ENCODE peak calls at places on chromosome 11, in eight cellular contexts. C is tibial artery; N is naive thymus-derived CD4-positive, alpha-beta T cell; G is heart left ventricle; Q is stomach; B is OCI-LY7; L is CD8-positive, alpha-beta memory T cell; U is astrocyte. F is an unnamed sample. For H3K9me3, the result is how much of the 10 kb centered on the place peaks cover.

GRCh38 chr11:72743321-72744221 is 8.6 kb downstream of the ARAP1 start:
- DNase-seq in U (no peak), C (no peak), B (peak), L (no peak), N (no peak), Q (no peak), G (no peak), F (peak)

GRCh38 chr11:94895451-94895850 is 77.9 kb downstream of the CWC15 start:
- DNase-seq in U (peak), B (no peak), N (no peak), L (no peak), G (no peak), Q (no peak), C (no peak), F (no peak)

GRCh38 chr11:34490304-34490703 is 23.3 kb downstream of the ELF5 start:
- DNase-seq in N (no peak), U (no peak), C (no peak), Q (no peak), L (no peak), B (no peak), G (no peak), F (no peak)

GRCh38 chr11:111697910-111698309 is 68.3 kb downstream of the PPP2R1B start:
- DNase-seq in U (no peak), N (no peak), G (no peak), B (peak), L (no peak), Q (no peak), C (no peak), F (no peak)

GRCh38 chr11:17209939-17210245 is 2.1 kb upstream of the PIK3C2A start:
- DNase-seq in C (no peak), L (no peak), N (no peak), Q (no peak), G (no peak), B (no peak), U (no peak), F (no peak)

GRCh38 chr11:115676206-115676605 is 172.0 kb upstream of the CADM1 start:
- DNase-seq in C (no peak), L (no peak), Q (no peak), U (no peak), G (no peak), B (no peak), N (no peak), F (no peak)

GRCh38 chr11:47248664-47249377 is at the start of gene ACP2:
- DNase-seq in G (peak), L (peak), B (peak), N (peak), C (peak), Q (peak), U (peak), F (peak)

GRCh38 chr11:85680897-85681296 is 5.1 kb downstream of the CCDC89 start:
- DNase-seq in L (no peak), U (no peak), Q (no peak), C (no peak), G (no peak), B (no peak), N (no peak), F (no peak)

GRCh38 chr11:13277719-13278619 is at the start of gene BMAL1:
- DNase-seq in U (no peak), B (no peak), C (peak), Q (peak), G (peak), N (peak), L (peak), F (peak)

DNA sequence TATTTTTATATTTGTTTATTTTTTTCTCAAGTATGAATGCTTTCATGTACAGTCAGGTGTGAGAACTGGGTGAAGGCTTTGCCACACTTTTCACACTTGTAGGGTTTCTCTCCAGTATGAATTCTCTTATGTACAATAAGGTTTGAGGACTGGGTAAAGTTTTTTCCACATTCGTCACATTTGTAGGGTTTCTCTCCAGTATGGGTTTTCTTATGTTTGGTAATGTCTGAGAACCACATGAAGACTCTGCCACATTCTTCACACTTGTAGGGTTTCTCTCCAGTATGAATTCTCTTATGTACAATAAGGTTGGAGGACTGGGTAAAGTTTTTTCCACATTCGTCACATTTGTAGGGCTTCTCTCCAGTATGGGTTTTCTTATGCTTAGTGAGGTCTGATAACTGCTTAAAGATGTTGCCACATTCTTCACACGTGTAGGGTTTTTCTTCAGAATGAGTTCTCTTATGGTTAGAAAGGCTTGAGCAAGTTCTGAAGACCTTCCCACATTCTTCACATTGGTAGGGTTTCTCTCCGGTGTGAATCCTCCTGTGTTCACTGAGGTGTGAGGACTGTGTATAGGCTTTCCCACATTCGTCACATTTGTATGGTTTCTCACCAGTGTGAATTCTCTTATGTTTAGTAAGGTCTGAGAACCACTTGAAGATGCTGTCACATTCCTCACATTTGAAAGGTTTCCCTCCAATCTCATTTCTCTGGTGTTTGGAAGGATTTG is 19.7 kb downstream of the ZNF195 start:
- DNase-seq in U (peak), C (no peak), L (no peak), G (no peak), N (no peak), B (no peak), Q (no peak), F (no peak)
- H3K9me3 ChIP-seq in U (half or more), C (half or more), L (half or more), G (under half), N (half or more), B (half or more), Q (half or more), F (half or more)

GRCh38 chr11:61092908-61093763 is 9.2 kb upstream of the CD5 start:
- DNase-seq in Q (no peak), N (no peak), G (no peak), B (no peak), L (no peak), U (no peak), C (no peak), F (no peak)
- H3K27ac ChIP-seq in Q (no peak), N (peak), G (no peak), B (no peak), L (no peak), U (no peak), C (no peak), F (no peak)

DNA sequence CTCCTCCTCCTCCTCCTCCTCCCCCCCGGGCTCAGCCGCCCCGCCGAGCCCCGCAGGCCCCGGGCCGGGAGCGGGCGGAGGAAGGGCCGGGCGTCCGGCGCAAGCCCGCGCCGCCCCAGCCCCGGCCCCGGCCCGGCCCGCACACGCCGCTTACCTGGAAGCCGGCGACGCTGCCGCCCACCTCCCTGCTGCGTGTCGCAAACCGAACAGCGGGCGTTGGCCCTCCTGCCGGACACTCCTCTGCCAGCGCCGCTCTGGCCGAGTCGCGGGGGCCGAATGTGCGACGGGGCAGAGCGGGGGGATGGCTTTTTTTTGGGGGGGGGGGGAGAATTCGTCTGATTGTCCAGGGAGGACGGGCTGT is 1.1 kb downstream of the IGF2 start:
- DNase-seq in U (no peak), N (no peak), B (no peak), G (no peak), Q (no peak), C (no peak), L (no peak), F (peak)
- H3K4me3 ChIP-seq in U (no peak), N (no peak), B (no peak), G (peak), Q (peak), C (peak), L (no peak), F (peak)

DNA sequence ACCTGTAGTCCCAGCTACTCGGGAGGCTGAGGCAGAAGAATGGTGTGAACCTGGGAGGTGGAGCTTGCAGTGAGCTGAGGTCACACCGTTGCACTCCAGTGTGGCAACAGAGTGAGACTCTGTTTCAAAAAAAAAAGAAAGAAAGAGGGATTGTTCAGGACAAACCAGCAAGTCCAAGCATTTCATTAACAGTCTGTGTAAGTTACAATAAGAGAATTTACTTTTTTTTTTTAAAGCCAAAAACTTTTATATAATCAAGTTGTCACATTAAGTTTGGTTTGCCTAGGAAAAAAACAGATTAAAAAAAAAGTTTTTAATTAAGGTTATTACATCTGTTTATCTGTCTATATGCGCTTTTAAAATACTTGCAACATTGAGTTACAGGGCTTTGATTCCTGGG is 10.5 kb downstream of the TMEM138 start:
- DNase-seq in N (no peak), Q (no peak), U (no peak), G (no peak), C (no peak), B (no peak), L (no peak), F (no peak)
- H3K9me3 ChIP-seq in N (under half), Q (under half), U (under half), G (under half), C (under half), B (under half), L (under half), F (under half)

GRCh38 chr11:87398913-87399312 is 361.2 kb downstream of the TMEM135 start:
- DNase-seq in Q (no peak), B (no peak), L (no peak), C (peak), N (no peak), U (no peak), G (peak), F (peak)
- H3K27ac ChIP-seq in Q (no peak), B (no peak), L (no peak), C (no peak), N (no peak), U (no peak), G (peak), F (no peak)

GRCh38 chr11:119671048-119671447 is 58.0 kb downstream of the NECTIN1 start:
- DNase-seq in C (peak), N (no peak), U (peak), L (no peak), G (peak), B (no peak), Q (peak), F (peak)
- H3K4me3 ChIP-seq in C (no peak), N (no peak), U (no peak), L (no peak), G (no peak), B (no peak), Q (no peak), F (no peak)

GRCh38 chr11:50074161-50074560 is 41.5 kb downstream of the OR4C45 start:
- DNase-seq in N (no peak), B (no peak), G (no peak), C (no peak), U (no peak), Q (no peak), L (no peak), F (no peak)
- H3K9me3 ChIP-seq in N (under half), B (under half), G (under half), C (under half), U (under half), Q (under half), L (under half), F (under half)

DNA sequence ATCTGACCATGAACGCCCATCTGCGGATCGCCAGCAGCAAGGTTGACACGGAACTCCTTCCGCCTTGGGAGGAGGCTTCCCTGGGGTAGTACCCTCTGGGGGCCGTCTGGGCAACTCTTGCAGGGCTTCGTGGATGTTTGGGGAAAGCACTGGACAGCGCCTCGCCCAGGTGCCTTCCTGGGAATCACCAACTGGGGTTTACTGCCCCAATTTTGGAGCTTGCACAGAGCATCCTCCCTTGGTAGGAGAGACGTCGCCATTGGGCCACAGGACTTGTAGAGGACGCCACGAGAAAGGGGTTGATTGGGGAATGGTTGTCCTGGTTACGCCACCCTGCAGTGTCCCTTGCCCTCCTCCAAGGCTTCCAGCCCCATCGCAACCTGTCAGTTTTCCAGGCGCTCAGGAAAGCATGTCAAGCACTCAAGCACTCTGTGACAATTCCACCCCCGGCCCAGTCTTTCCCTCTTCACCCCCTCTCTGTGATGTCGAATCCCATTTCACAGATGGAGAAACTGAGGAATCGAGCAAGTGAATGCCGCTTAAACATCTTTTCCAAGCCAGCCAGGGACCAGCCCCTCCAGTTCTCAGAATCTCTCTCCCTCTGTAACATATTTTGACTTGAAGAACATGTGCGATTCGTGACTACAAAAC is 893 bp upstream of the PRDM11 start:
- DNase-seq in U (peak), G (no peak), N (no peak), C (no peak), B (no peak), L (no peak), Q (peak), F (no peak)
- H3K27ac ChIP-seq in U (no peak), G (peak), N (no peak), C (peak), B (no peak), L (no peak), Q (peak), F (peak)

DNA sequence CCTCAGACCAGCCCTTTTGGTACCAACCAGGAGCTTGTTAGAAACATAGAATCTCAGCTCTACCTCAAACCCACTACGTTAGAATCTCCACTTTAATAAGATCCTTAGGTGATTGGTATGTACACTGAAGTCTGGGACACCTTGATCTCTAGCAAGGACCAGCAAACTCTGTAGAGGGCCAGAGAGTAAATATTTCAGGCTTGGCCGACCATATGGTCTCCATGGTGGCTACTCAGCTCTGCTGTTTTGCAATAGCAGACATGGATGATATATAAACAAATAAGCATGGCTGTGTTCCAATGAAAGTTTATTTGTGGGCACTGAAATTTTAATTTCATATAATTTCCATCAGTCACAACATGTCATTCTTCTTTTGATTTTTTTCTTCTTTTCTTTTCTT is 23.9 kb downstream of the UBASH3B start:
- DNase-seq in C (no peak), G (no peak), B (no peak), L (no peak), N (no peak), U (no peak), Q (no peak), F (no peak)
- H3K4me3 ChIP-seq in C (no peak), G (no peak), B (no peak), L (no peak), N (no peak), U (no peak), Q (no peak), F (no peak)

F was measured in psoas muscle.